ENCODE peak calls at places on chromosomes 5 and 9, in six cellular contexts. One of them, this sample, is unnamed. For H3K79me2, the result is how much of the 10 kb centered on the place peaks cover.

GRCh38 chr9:120923620-120924328 is 2.8 kb downstream of the TRAF1 start:
- DNase-seq in H1: no peak
- DNase-seq in HCT116: no peak
- DNase-seq in fibroblast of lung: no peak
- DNase-seq in neural progenitor cell: no peak
- DNase-seq in PC-3: no peak
- DNase-seq in this sample: no peak

GRCh38 chr9:74533253-74533652 is 36.1 kb downstream of the RORB start:
- DNase-seq in neural progenitor cell: no peak
- DNase-seq in H1: no peak
- DNase-seq in PC-3: no peak
- DNase-seq in fibroblast of lung: no peak
- DNase-seq in HCT116: no peak
- DNase-seq in this sample: no peak

GRCh38 chr5:52822437-52822836 is 34.7 kb downstream of the ITGA1 start:
- DNase-seq in HCT116: no peak
- DNase-seq in H1: no peak
- DNase-seq in PC-3: no peak
- DNase-seq in neural progenitor cell: no peak
- DNase-seq in fibroblast of lung: no peak
- DNase-seq in this sample: no peak

GRCh38 chr9:126965541-126966428 is 51.2 kb downstream of the RALGPS1 start:
- DNase-seq in H1: peak
- DNase-seq in fibroblast of lung: peak
- DNase-seq in HCT116: peak
- DNase-seq in neural progenitor cell: peak
- DNase-seq in PC-3: peak
- DNase-seq in this sample: no peak

GRCh38 chr9:104808030-104808614 is 44.2 kb downstream of the NIPSNAP3B start:
- DNase-seq in H1: peak
- DNase-seq in PC-3: peak
- DNase-seq in neural progenitor cell: peak
- DNase-seq in fibroblast of lung: peak
- DNase-seq in HCT116: no peak
- DNase-seq in this sample: no peak

GRCh38 chr9:4050686-4051315 is 249.1 kb downstream of the GLIS3 start:
- DNase-seq in HCT116: no peak
- DNase-seq in neural progenitor cell: peak
- DNase-seq in PC-3: no peak
- DNase-seq in H1: no peak
- DNase-seq in fibroblast of lung: no peak
- DNase-seq in this sample: no peak

GRCh38 chr5:88722546-88722945 is 160.4 kb downstream of the MEF2C start:
- DNase-seq in H1: no peak
- DNase-seq in fibroblast of lung: no peak
- DNase-seq in neural progenitor cell: peak
- DNase-seq in PC-3: no peak
- DNase-seq in HCT116: no peak
- DNase-seq in this sample: no peak

GRCh38 chr5:116084231-116084630 is 594 bp upstream of the COMMD10 start:
- DNase-seq in HCT116: no peak
- DNase-seq in PC-3: peak
- DNase-seq in H1: no peak
- DNase-seq in fibroblast of lung: peak
- DNase-seq in neural progenitor cell: peak
- DNase-seq in this sample: no peak

GRCh38 chr9:125732562-125732961 is 14.6 kb upstream of the PBX3 start:
- DNase-seq in H1: peak
- DNase-seq in fibroblast of lung: no peak
- DNase-seq in HCT116: no peak
- DNase-seq in neural progenitor cell: peak
- DNase-seq in PC-3: peak
- DNase-seq in this sample: no peak

GRCh38 chr5:57676228-57677098 is 193.9 kb upstream of the ACTBL2 start:
- DNase-seq in H1: no peak
- DNase-seq in fibroblast of lung: peak
- DNase-seq in HCT116: no peak
- DNase-seq in neural progenitor cell: no peak
- DNase-seq in PC-3: peak
- DNase-seq in this sample: no peak

GRCh38 chr9:136902259-136902821 is 16.0 kb downstream of the TRAF2 start:
- DNase-seq in H1: no peak
- DNase-seq in fibroblast of lung: peak
- DNase-seq in PC-3: peak
- DNase-seq in HCT116: no peak
- DNase-seq in neural progenitor cell: no peak
- DNase-seq in this sample: no peak

GRCh38 chr9:110538621-110539020 is 40.9 kb downstream of the SVEP1 start:
- DNase-seq in PC-3: peak
- DNase-seq in neural progenitor cell: no peak
- DNase-seq in H1: no peak
- DNase-seq in HCT116: no peak
- DNase-seq in fibroblast of lung: no peak
- DNase-seq in this sample: no peak

GRCh38 chr9:93119953-93120845 is 13.9 kb downstream of the NINJ1 start:
- DNase-seq in neural progenitor cell: no peak
- DNase-seq in PC-3: peak
- DNase-seq in fibroblast of lung: peak
- DNase-seq in H1: no peak
- DNase-seq in HCT116: peak
- DNase-seq in this sample: no peak

GRCh38 chr5:91110709-91111108 is 272.4 kb downstream of the ARRDC3 start:
- DNase-seq in PC-3: no peak
- DNase-seq in fibroblast of lung: no peak
- DNase-seq in HCT116: no peak
- DNase-seq in neural progenitor cell: no peak
- DNase-seq in H1: no peak
- DNase-seq in this sample: no peak

GRCh38 chr5:56099346-56099745 is 104.6 kb upstream of the IL6ST start:
- DNase-seq in HCT116: no peak
- DNase-seq in neural progenitor cell: no peak
- DNase-seq in H1: no peak
- DNase-seq in fibroblast of lung: peak
- DNase-seq in PC-3: peak
- DNase-seq in this sample: no peak

GRCh38 chr9:129142115-129142514 is 30.9 kb downstream of the PTPA start:
- DNase-seq in H1: no peak
- DNase-seq in HCT116: no peak
- DNase-seq in neural progenitor cell: no peak
- DNase-seq in PC-3: no peak
- DNase-seq in fibroblast of lung: no peak
- DNase-seq in this sample: no peak
- H3K79me2 ChIP-seq in H1: under half
- H3K79me2 ChIP-seq in HCT116: under half
- H3K79me2 ChIP-seq in neural progenitor cell: under half
- H3K79me2 ChIP-seq in PC-3: under half
- H3K79me2 ChIP-seq in fibroblast of lung: under half
- H3K79me2 ChIP-seq in this sample: under half

GRCh38 chr9:129500166-129500862 is 120.6 kb downstream of the C9orf50 start:
- DNase-seq in fibroblast of lung: peak
- DNase-seq in HCT116: no peak
- DNase-seq in neural progenitor cell: peak
- DNase-seq in H1: peak
- DNase-seq in PC-3: no peak
- DNase-seq in this sample: no peak
- TF ChIP-seq CTCF in fibroblast of lung: no peak
- TF ChIP-seq CTCF in HCT116: no peak
- TF ChIP-seq CTCF in neural progenitor cell: no peak
- TF ChIP-seq CTCF in H1: no peak
- TF ChIP-seq CTCF in PC-3: no peak
- TF ChIP-seq CTCF in this sample: no peak

DNA sequence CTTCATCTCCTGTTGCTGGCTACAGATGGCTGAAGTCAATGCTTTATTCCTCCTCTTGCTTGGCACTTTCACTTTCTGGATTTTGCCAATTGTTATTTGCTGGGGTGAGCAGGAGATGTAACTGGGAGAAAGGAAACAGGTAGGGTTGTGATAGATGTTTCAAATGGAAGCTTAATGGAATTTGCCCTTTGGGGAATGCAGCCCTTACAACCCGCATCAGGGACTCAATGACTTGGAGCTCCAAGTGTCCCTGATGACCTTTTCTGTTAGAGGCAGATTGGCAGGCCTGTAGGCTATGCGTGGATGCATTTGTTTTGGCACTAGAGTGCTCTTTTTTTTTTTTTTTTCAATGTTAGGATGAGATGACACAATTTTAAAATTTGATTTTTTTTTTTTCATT is 219.9 kb upstream of the GLRA1 start:
- DNase-seq in H1: no peak
- DNase-seq in neural progenitor cell: no peak
- DNase-seq in HCT116: no peak
- DNase-seq in PC-3: no peak
- DNase-seq in fibroblast of lung: no peak
- DNase-seq in this sample: no peak
- H2AFZ ChIP-seq in H1: no peak
- H2AFZ ChIP-seq in neural progenitor cell: no peak
- H2AFZ ChIP-seq in HCT116: no peak
- H2AFZ ChIP-seq in PC-3: no peak
- H2AFZ ChIP-seq in fibroblast of lung: no peak
- H2AFZ ChIP-seq in this sample: no peak

GRCh38 chr5:75468593-75468992 is 42.8 kb downstream of the CERT1 start:
- DNase-seq in HCT116: no peak
- DNase-seq in neural progenitor cell: no peak
- DNase-seq in PC-3: no peak
- DNase-seq in H1: no peak
- DNase-seq in fibroblast of lung: no peak
- DNase-seq in this sample: no peak

GRCh38 chr5:75472973-75473372 is 38.5 kb downstream of the CERT1 start:
- DNase-seq in fibroblast of lung: no peak
- DNase-seq in neural progenitor cell: no peak
- DNase-seq in PC-3: no peak
- DNase-seq in HCT116: no peak
- DNase-seq in H1: no peak
- DNase-seq in this sample: no peak

GRCh38 chr5:75473463-75473862 is 38.0 kb downstream of the CERT1 start:
- DNase-seq in neural progenitor cell: no peak
- DNase-seq in PC-3: no peak
- DNase-seq in fibroblast of lung: no peak
- DNase-seq in H1: no peak
- DNase-seq in HCT116: no peak
- DNase-seq in this sample: no peak

GRCh38 chr5:75469017-75469416 is 42.4 kb downstream of the CERT1 start:
- DNase-seq in PC-3: no peak
- DNase-seq in HCT116: no peak
- DNase-seq in fibroblast of lung: no peak
- DNase-seq in neural progenitor cell: no peak
- DNase-seq in H1: no peak
- DNase-seq in this sample: no peak

DNA sequence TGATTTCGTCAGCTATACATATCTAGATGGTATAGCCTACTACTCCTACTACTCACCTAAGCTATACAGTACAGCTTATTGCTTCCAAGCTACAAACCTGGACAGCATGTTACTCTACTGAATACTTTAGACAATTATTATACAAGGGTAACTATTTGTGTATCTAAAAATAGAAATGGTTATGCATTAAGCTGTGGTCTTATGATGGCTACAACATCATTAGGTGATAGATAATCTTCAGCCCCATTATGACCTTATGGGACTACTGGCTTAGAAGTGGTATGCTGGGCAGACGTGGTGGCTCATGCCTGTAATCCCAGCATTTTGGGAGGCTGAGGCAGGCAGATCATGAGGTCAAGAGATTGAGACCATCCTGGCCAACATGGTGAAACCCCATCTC is 40.2 kb downstream of the CERT1 start:
- DNase-seq in fibroblast of lung: no peak
- DNase-seq in HCT116: no peak
- DNase-seq in neural progenitor cell: no peak
- DNase-seq in H1: no peak
- DNase-seq in PC-3: no peak
- DNase-seq in this sample: no peak
- H3K79me2 ChIP-seq in fibroblast of lung: under half
- H3K79me2 ChIP-seq in HCT116: under half
- H3K79me2 ChIP-seq in neural progenitor cell: half or more
- H3K79me2 ChIP-seq in H1: half or more
- H3K79me2 ChIP-seq in PC-3: under half
- H3K79me2 ChIP-seq in this sample: under half